ENCODE peak calls at places on chromosomes 11 and 22, in eight cellular contexts. T is tibial artery, B is AG04450, F is cardiac fibroblast, I is astrocyte of the cerebellum, J is OCI-LY7, M is sigmoid colon, E is AG10803. C is an unnamed sample.

GRCh38 chr11:57460756-57461749 is 725 bp downstream of the RTN4RL2 start:
- DNase-seq in T (no peak), B (no peak), F (no peak), I (no peak), J (no peak), M (no peak), E (no peak), C (no peak)

GRCh38 chr11:69683764-69684333 is 8.7 kb upstream of the LTO1 start:
- DNase-seq in T (peak; percentile 64), B (no peak), F (peak; percentile 20), I (no peak), J (peak; percentile 10), M (peak; percentile 38), E (no peak), C (no peak)

GRCh38 chr11:44130751-44131150 is 35.3 kb downstream of the EXT2 start:
- DNase-seq in T (no peak), B (no peak), F (no peak), I (no peak), J (no peak), M (no peak), E (no peak), C (no peak)

GRCh38 chr11:43638717-43639116 is 41.8 kb upstream of the HSD17B12 start:
- DNase-seq in T (no peak), B (no peak), F (no peak), I (no peak), J (no peak), M (no peak), E (no peak), C (no peak)

GRCh38 chr11:33309118-33309517 is 51.9 kb downstream of the HIPK3 start:
- DNase-seq in T (no peak), B (no peak), F (no peak), I (no peak), J (no peak), M (no peak), E (no peak), C (no peak)

GRCh38 chr11:76270387-76270786 is 64.1 kb upstream of the WNT11 start:
- DNase-seq in T (peak; percentile 80), B (no peak), F (peak; percentile 16), I (no peak), J (no peak), M (no peak), E (no peak), C (peak; percentile 64)

GRCh38 chr22:37925311-37925710 is 19.2 kb downstream of the MICALL1 start:
- DNase-seq in T (no peak), B (no peak), F (no peak), I (no peak), J (no peak), M (no peak), E (no peak), C (no peak)

GRCh38 chr11:125167954-125168821 is 3.6 kb downstream of the PKNOX2 start:
- DNase-seq in T (no peak), B (peak; percentile 77), F (no peak), I (peak; percentile 95), J (no peak), M (no peak), E (peak; percentile 93), C (peak; percentile 73)

GRCh38 chr11:22466809-22467208 is 128.6 kb downstream of the SLC17A6 start:
- DNase-seq in T (no peak), B (peak; percentile 80), F (peak; percentile 86), I (peak; percentile 88), J (no peak), M (no peak), E (peak; percentile 93), C (peak; percentile 36)

GRCh38 chr11:9490376-9490775 is 29.6 kb downstream of the ZNF143 start:
- DNase-seq in T (no peak), B (no peak), F (no peak), I (no peak), J (no peak), M (no peak), E (no peak), C (no peak)

GRCh38 chr11:9732453-9732852 is 68.6 kb downstream of the SWAP70 start:
- DNase-seq in T (no peak), B (no peak), F (no peak), I (no peak), J (no peak), M (no peak), E (no peak), C (no peak)

GRCh38 chr11:32307449-32307848 is 127.9 kb downstream of the WT1 start:
- DNase-seq in T (no peak), B (no peak), F (no peak), I (no peak), J (no peak), M (no peak), E (no peak), C (no peak)
- TF ChIP-seq CTCF in T (no peak), B (no peak), F (no peak), I (no peak), J (no peak), M (no peak), E (no peak), C (no peak)

GRCh38 chr11:1641096-1641495 is 11.5 kb downstream of the KRTAP5-5 start:
- DNase-seq in T (no peak), B (no peak), F (no peak), I (no peak), J (no peak), M (peak; percentile 53), E (no peak), C (no peak)

GRCh38 chr11:1644601-1645356 is 15.2 kb downstream of the KRTAP5-5 start:
- DNase-seq in T (no peak), B (no peak), F (no peak), I (no peak), J (no peak), M (peak; percentile 52), E (no peak), C (no peak)

GRCh38 chr11:1645357-1645821 is 15.8 kb downstream of the KRTAP5-5 start:
- DNase-seq in T (no peak), B (no peak), F (no peak), I (no peak), J (no peak), M (no peak), E (no peak), C (no peak)

GRCh38 chr11:1642288-1643145 is 12.9 kb downstream of the KRTAP5-5 start:
- DNase-seq in T (no peak), B (no peak), F (no peak), I (no peak), J (no peak), M (peak; percentile 42), E (no peak), C (no peak)

DNA sequence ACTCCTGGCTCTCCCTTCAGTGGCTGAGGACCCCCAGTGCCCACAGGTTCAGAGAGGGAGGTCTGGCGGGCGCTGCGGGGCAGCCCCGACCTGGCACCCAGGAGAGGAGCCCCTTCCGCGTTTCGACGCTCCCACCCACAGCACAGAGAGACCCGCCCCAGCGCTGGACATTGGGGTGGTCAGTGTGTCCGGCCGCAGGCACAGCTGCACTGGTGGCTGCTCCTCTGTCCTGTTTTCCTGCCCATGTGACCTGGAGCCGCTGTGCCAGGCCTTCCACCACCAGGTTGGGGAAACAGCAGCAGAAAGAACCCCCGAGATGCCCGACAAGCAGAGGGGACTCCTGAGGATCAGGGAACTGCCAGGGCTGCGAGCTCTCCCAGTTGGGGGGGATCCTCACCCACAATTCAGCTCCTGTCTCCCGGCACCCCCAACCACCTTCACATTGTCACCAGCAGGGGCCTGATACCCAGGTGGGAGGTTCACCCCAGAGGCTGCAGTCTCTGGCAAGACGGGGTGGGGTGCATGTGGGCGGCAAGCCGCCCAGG is 13.6 kb downstream of the KRTAP5-5 start:
- DNase-seq in T (no peak), B (no peak), F (no peak), I (no peak), J (no peak), M (peak; percentile 53), E (no peak), C (no peak)
- H3K4me3 ChIP-seq in T (no peak overlapping the region), B (no peak overlapping the region), F (no peak overlapping the region), I (no peak overlapping the region), J (no peak overlapping the region), M (no peak overlapping the region), E (no peak overlapping the region), C (no peak overlapping the region)

GRCh38 chr11:107385361-107385982 is 72.2 kb downstream of the CWF19L2 start:
- DNase-seq in T (no peak), B (no peak), F (peak; percentile 86), I (no peak), J (no peak), M (no peak), E (peak; percentile 24), C (peak; percentile 43)
- TF ChIP-seq CTCF in T (no peak), B (no peak), F (no peak), I (no peak), J (no peak), M (no peak), E (no peak), C (no peak)

GRCh38 chr11:77668760-77669159 is 31.2 kb upstream of the CLNS1A start:
- DNase-seq in T (no peak), B (no peak), F (peak; percentile 27), I (no peak), J (no peak), M (no peak), E (peak; percentile 15), C (no peak)
- H3K4me3 ChIP-seq in T (no peak overlapping the region), B (no peak overlapping the region), F (no peak overlapping the region), I (no peak overlapping the region), J (no peak overlapping the region), M (no peak overlapping the region), E (no peak overlapping the region), C (no peak overlapping the region)